ENCODE peak calls at places on chromosomes 2 and 18, in ten cellular contexts. One of them, this sample, is unnamed.

GRCh38 chr2:3398837-3399236 is 19.3 kb downstream of the TRAPPC12 start:
- DNase-seq in nucleus accumbens: no peak
- DNase-seq in A549: no peak
- DNase-seq in stimulated activated CD4-positive, alpha-beta T cell treated with anti-CD3 and anti-CD28 coated beads, TNF-alpha, amount 100 ng/mL, for 48 hours: no peak
- DNase-seq in amygdala: no peak
- DNase-seq in activated T-helper 1 cell treated with Interleukin-2 at 50 U/mL for 16 hours: no peak
- DNase-seq in epithelial cell of esophagus: no peak
- DNase-seq in lower leg skin: no peak
- DNase-seq in NCI-H146: no peak
- DNase-seq in kidney epithelial cell: no peak
- DNase-seq in this sample: no peak

GRCh38 chr2:100754951-100755350 is 65.0 kb upstream of the NPAS2 start:
- DNase-seq in nucleus accumbens: no peak
- DNase-seq in A549: no peak
- DNase-seq in stimulated activated CD4-positive, alpha-beta T cell treated with anti-CD3 and anti-CD28 coated beads, TNF-alpha, amount 100 ng/mL, for 48 hours: no peak
- DNase-seq in amygdala: no peak
- DNase-seq in activated T-helper 1 cell treated with Interleukin-2 at 50 U/mL for 16 hours: no peak
- DNase-seq in epithelial cell of esophagus: no peak
- DNase-seq in lower leg skin: no peak
- DNase-seq in NCI-H146: no peak
- DNase-seq in kidney epithelial cell: no peak
- DNase-seq in this sample: no peak

GRCh38 chr18:56327171-56327885 is 311.1 kb downstream of the TXNL1 start:
- DNase-seq in nucleus accumbens: no peak
- DNase-seq in A549: no peak
- DNase-seq in stimulated activated CD4-positive, alpha-beta T cell treated with anti-CD3 and anti-CD28 coated beads, TNF-alpha, amount 100 ng/mL, for 48 hours: no peak
- DNase-seq in amygdala: no peak
- DNase-seq in activated T-helper 1 cell treated with Interleukin-2 at 50 U/mL for 16 hours: no peak
- DNase-seq in epithelial cell of esophagus: no peak
- DNase-seq in lower leg skin: no peak
- DNase-seq in NCI-H146: no peak
- DNase-seq in kidney epithelial cell: no peak
- DNase-seq in this sample: no peak

GRCh38 chr18:57154389-57154788 is 7.5 kb downstream of the BOD1L2 start:
- DNase-seq in nucleus accumbens: no peak
- DNase-seq in A549: no peak
- DNase-seq in stimulated activated CD4-positive, alpha-beta T cell treated with anti-CD3 and anti-CD28 coated beads, TNF-alpha, amount 100 ng/mL, for 48 hours: no peak
- DNase-seq in amygdala: no peak
- DNase-seq in activated T-helper 1 cell treated with Interleukin-2 at 50 U/mL for 16 hours: no peak
- DNase-seq in epithelial cell of esophagus: no peak
- DNase-seq in lower leg skin: no peak
- DNase-seq in NCI-H146: no peak
- DNase-seq in kidney epithelial cell: no peak
- DNase-seq in this sample: no peak

GRCh38 chr2:227163445-227163997 is 484 bp downstream of the COL4A4 start:
- DNase-seq in nucleus accumbens: no peak
- DNase-seq in A549: peak; percentile 29
- DNase-seq in stimulated activated CD4-positive, alpha-beta T cell treated with anti-CD3 and anti-CD28 coated beads, TNF-alpha, amount 100 ng/mL, for 48 hours: no peak
- DNase-seq in amygdala: no peak
- DNase-seq in activated T-helper 1 cell treated with Interleukin-2 at 50 U/mL for 16 hours: no peak
- DNase-seq in epithelial cell of esophagus: no peak
- DNase-seq in lower leg skin: no peak
- DNase-seq in NCI-H146: peak; percentile 0
- DNase-seq in kidney epithelial cell: no peak
- DNase-seq in this sample: no peak

GRCh38 chr2:212644195-212644837 is 105.7 kb upstream of the ERBB4 start:
- DNase-seq in nucleus accumbens: no peak
- DNase-seq in A549: no peak
- DNase-seq in stimulated activated CD4-positive, alpha-beta T cell treated with anti-CD3 and anti-CD28 coated beads, TNF-alpha, amount 100 ng/mL, for 48 hours: no peak
- DNase-seq in amygdala: no peak
- DNase-seq in activated T-helper 1 cell treated with Interleukin-2 at 50 U/mL for 16 hours: no peak
- DNase-seq in epithelial cell of esophagus: no peak
- DNase-seq in lower leg skin: no peak
- DNase-seq in NCI-H146: no peak
- DNase-seq in kidney epithelial cell: no peak
- DNase-seq in this sample: no peak

GRCh38 chr18:37299471-37300304 is 265.9 kb downstream of the CELF4 start:
- DNase-seq in nucleus accumbens: peak; percentile 34
- DNase-seq in A549: peak; percentile 69
- DNase-seq in stimulated activated CD4-positive, alpha-beta T cell treated with anti-CD3 and anti-CD28 coated beads, TNF-alpha, amount 100 ng/mL, for 48 hours: no peak
- DNase-seq in amygdala: peak; percentile 4
- DNase-seq in activated T-helper 1 cell treated with Interleukin-2 at 50 U/mL for 16 hours: no peak
- DNase-seq in epithelial cell of esophagus: peak; percentile 90
- DNase-seq in lower leg skin: peak; percentile 67
- DNase-seq in NCI-H146: peak; percentile 94
- DNase-seq in kidney epithelial cell: peak; percentile 98
- DNase-seq in this sample: peak; percentile 73

GRCh38 chr18:58896268-58896667 is 31.6 kb downstream of the ZNF532 start:
- DNase-seq in nucleus accumbens: no peak
- DNase-seq in A549: no peak
- DNase-seq in stimulated activated CD4-positive, alpha-beta T cell treated with anti-CD3 and anti-CD28 coated beads, TNF-alpha, amount 100 ng/mL, for 48 hours: no peak
- DNase-seq in amygdala: no peak
- DNase-seq in activated T-helper 1 cell treated with Interleukin-2 at 50 U/mL for 16 hours: no peak
- DNase-seq in epithelial cell of esophagus: no peak
- DNase-seq in lower leg skin: no peak
- DNase-seq in NCI-H146: no peak
- DNase-seq in kidney epithelial cell: no peak
- DNase-seq in this sample: no peak

GRCh38 chr2:10341193-10341592 is 38.5 kb downstream of the HPCAL1 start:
- DNase-seq in nucleus accumbens: no peak
- DNase-seq in A549: no peak
- DNase-seq in stimulated activated CD4-positive, alpha-beta T cell treated with anti-CD3 and anti-CD28 coated beads, TNF-alpha, amount 100 ng/mL, for 48 hours: no peak
- DNase-seq in amygdala: no peak
- DNase-seq in activated T-helper 1 cell treated with Interleukin-2 at 50 U/mL for 16 hours: no peak
- DNase-seq in epithelial cell of esophagus: no peak
- DNase-seq in lower leg skin: no peak
- DNase-seq in NCI-H146: no peak
- DNase-seq in kidney epithelial cell: no peak
- DNase-seq in this sample: no peak

GRCh38 chr2:44789971-44790721 is 151.4 kb upstream of the SIX3 start:
- DNase-seq in nucleus accumbens: no peak
- DNase-seq in A549: no peak
- DNase-seq in stimulated activated CD4-positive, alpha-beta T cell treated with anti-CD3 and anti-CD28 coated beads, TNF-alpha, amount 100 ng/mL, for 48 hours: no peak
- DNase-seq in amygdala: no peak
- DNase-seq in activated T-helper 1 cell treated with Interleukin-2 at 50 U/mL for 16 hours: no peak
- DNase-seq in epithelial cell of esophagus: no peak
- DNase-seq in lower leg skin: no peak
- DNase-seq in NCI-H146: no peak
- DNase-seq in kidney epithelial cell: no peak
- DNase-seq in this sample: no peak

GRCh38 chr2:223772363-223772762 is 65.0 kb downstream of the AP1S3 start:
- DNase-seq in nucleus accumbens: no peak
- DNase-seq in A549: no peak
- DNase-seq in stimulated activated CD4-positive, alpha-beta T cell treated with anti-CD3 and anti-CD28 coated beads, TNF-alpha, amount 100 ng/mL, for 48 hours: no peak
- DNase-seq in amygdala: no peak
- DNase-seq in activated T-helper 1 cell treated with Interleukin-2 at 50 U/mL for 16 hours: no peak
- DNase-seq in epithelial cell of esophagus: no peak
- DNase-seq in lower leg skin: no peak
- DNase-seq in NCI-H146: no peak
- DNase-seq in kidney epithelial cell: no peak
- DNase-seq in this sample: no peak

GRCh38 chr2:214277880-214278279 is 133.0 kb upstream of the VWC2L start:
- DNase-seq in nucleus accumbens: no peak
- DNase-seq in A549: no peak
- DNase-seq in stimulated activated CD4-positive, alpha-beta T cell treated with anti-CD3 and anti-CD28 coated beads, TNF-alpha, amount 100 ng/mL, for 48 hours: no peak
- DNase-seq in amygdala: no peak
- DNase-seq in activated T-helper 1 cell treated with Interleukin-2 at 50 U/mL for 16 hours: no peak
- DNase-seq in epithelial cell of esophagus: no peak
- DNase-seq in lower leg skin: no peak
- DNase-seq in NCI-H146: no peak
- DNase-seq in kidney epithelial cell: no peak
- DNase-seq in this sample: no peak

GRCh38 chr2:27123302-27124150 is at the start of gene ABHD1:
- DNase-seq in nucleus accumbens: peak; percentile 42
- DNase-seq in A549: peak; percentile 69
- DNase-seq in stimulated activated CD4-positive, alpha-beta T cell treated with anti-CD3 and anti-CD28 coated beads, TNF-alpha, amount 100 ng/mL, for 48 hours: peak; percentile 40
- DNase-seq in amygdala: no peak
- DNase-seq in activated T-helper 1 cell treated with Interleukin-2 at 50 U/mL for 16 hours: peak; percentile 55
- DNase-seq in epithelial cell of esophagus: peak; percentile 10
- DNase-seq in lower leg skin: no peak
- DNase-seq in NCI-H146: peak; percentile 56
- DNase-seq in kidney epithelial cell: no peak
- DNase-seq in this sample: no peak

GRCh38 chr2:176139621-176140020 is 10.1 kb downstream of the HOXD8 start:
- DNase-seq in nucleus accumbens: no peak
- DNase-seq in A549: no peak
- DNase-seq in stimulated activated CD4-positive, alpha-beta T cell treated with anti-CD3 and anti-CD28 coated beads, TNF-alpha, amount 100 ng/mL, for 48 hours: no peak
- DNase-seq in amygdala: no peak
- DNase-seq in activated T-helper 1 cell treated with Interleukin-2 at 50 U/mL for 16 hours: no peak
- DNase-seq in epithelial cell of esophagus: no peak
- DNase-seq in lower leg skin: no peak
- DNase-seq in NCI-H146: no peak
- DNase-seq in kidney epithelial cell: no peak
- DNase-seq in this sample: no peak

GRCh38 chr2:16081316-16082200 is 141.2 kb downstream of the MYCN start:
- DNase-seq in nucleus accumbens: no peak
- DNase-seq in A549: no peak
- DNase-seq in stimulated activated CD4-positive, alpha-beta T cell treated with anti-CD3 and anti-CD28 coated beads, TNF-alpha, amount 100 ng/mL, for 48 hours: no peak
- DNase-seq in amygdala: no peak
- DNase-seq in activated T-helper 1 cell treated with Interleukin-2 at 50 U/mL for 16 hours: no peak
- DNase-seq in epithelial cell of esophagus: no peak
- DNase-seq in lower leg skin: no peak
- DNase-seq in NCI-H146: no peak
- DNase-seq in kidney epithelial cell: no peak
- DNase-seq in this sample: no peak

GRCh38 chr2:128362889-128363228 is 44.2 kb upstream of the HS6ST1 start:
- DNase-seq in nucleus accumbens: no peak
- DNase-seq in A549: no peak
- DNase-seq in stimulated activated CD4-positive, alpha-beta T cell treated with anti-CD3 and anti-CD28 coated beads, TNF-alpha, amount 100 ng/mL, for 48 hours: no peak
- DNase-seq in amygdala: no peak
- DNase-seq in activated T-helper 1 cell treated with Interleukin-2 at 50 U/mL for 16 hours: no peak
- DNase-seq in epithelial cell of esophagus: no peak
- DNase-seq in lower leg skin: no peak
- DNase-seq in NCI-H146: no peak
- DNase-seq in kidney epithelial cell: no peak
- DNase-seq in this sample: no peak

GRCh38 chr2:127661949-127662510 is 13.3 kb downstream of the LIMS2 start:
- DNase-seq in nucleus accumbens: no peak
- DNase-seq in A549: no peak
- DNase-seq in stimulated activated CD4-positive, alpha-beta T cell treated with anti-CD3 and anti-CD28 coated beads, TNF-alpha, amount 100 ng/mL, for 48 hours: no peak
- DNase-seq in amygdala: no peak
- DNase-seq in activated T-helper 1 cell treated with Interleukin-2 at 50 U/mL for 16 hours: no peak
- DNase-seq in epithelial cell of esophagus: no peak
- DNase-seq in lower leg skin: no peak
- DNase-seq in NCI-H146: no peak
- DNase-seq in kidney epithelial cell: no peak
- DNase-seq in this sample: no peak

GRCh38 chr2:128313076-128313836 is 5.4 kb downstream of the HS6ST1 start:
- DNase-seq in nucleus accumbens: no peak
- DNase-seq in A549: peak; percentile 67
- DNase-seq in stimulated activated CD4-positive, alpha-beta T cell treated with anti-CD3 and anti-CD28 coated beads, TNF-alpha, amount 100 ng/mL, for 48 hours: no peak
- DNase-seq in amygdala: no peak
- DNase-seq in activated T-helper 1 cell treated with Interleukin-2 at 50 U/mL for 16 hours: no peak
- DNase-seq in epithelial cell of esophagus: peak; percentile 36
- DNase-seq in lower leg skin: peak; percentile 12
- DNase-seq in NCI-H146: peak; percentile 13
- DNase-seq in kidney epithelial cell: no peak
- DNase-seq in this sample: no peak

GRCh38 chr2:12501469-12502147 is 215.1 kb upstream of the TRIB2 start:
- DNase-seq in nucleus accumbens: no peak
- DNase-seq in A549: no peak
- DNase-seq in stimulated activated CD4-positive, alpha-beta T cell treated with anti-CD3 and anti-CD28 coated beads, TNF-alpha, amount 100 ng/mL, for 48 hours: no peak
- DNase-seq in amygdala: no peak
- DNase-seq in activated T-helper 1 cell treated with Interleukin-2 at 50 U/mL for 16 hours: peak; percentile 61
- DNase-seq in epithelial cell of esophagus: peak; percentile 32
- DNase-seq in lower leg skin: peak; percentile 51
- DNase-seq in NCI-H146: no peak
- DNase-seq in kidney epithelial cell: no peak
- DNase-seq in this sample: no peak

GRCh38 chr2:109463891-109464290 is 149.9 kb downstream of the SEPTIN10 start:
- DNase-seq in nucleus accumbens: no peak
- DNase-seq in A549: no peak
- DNase-seq in stimulated activated CD4-positive, alpha-beta T cell treated with anti-CD3 and anti-CD28 coated beads, TNF-alpha, amount 100 ng/mL, for 48 hours: no peak
- DNase-seq in amygdala: no peak
- DNase-seq in activated T-helper 1 cell treated with Interleukin-2 at 50 U/mL for 16 hours: no peak
- DNase-seq in epithelial cell of esophagus: no peak
- DNase-seq in lower leg skin: no peak
- DNase-seq in NCI-H146: no peak
- DNase-seq in kidney epithelial cell: no peak
- DNase-seq in this sample: no peak

GRCh38 chr2:58502931-58503330 is 261.8 kb upstream of the FANCL start:
- DNase-seq in nucleus accumbens: no peak
- DNase-seq in A549: no peak
- DNase-seq in stimulated activated CD4-positive, alpha-beta T cell treated with anti-CD3 and anti-CD28 coated beads, TNF-alpha, amount 100 ng/mL, for 48 hours: no peak
- DNase-seq in amygdala: no peak
- DNase-seq in activated T-helper 1 cell treated with Interleukin-2 at 50 U/mL for 16 hours: no peak
- DNase-seq in epithelial cell of esophagus: no peak
- DNase-seq in lower leg skin: no peak
- DNase-seq in NCI-H146: peak; percentile 84
- DNase-seq in kidney epithelial cell: no peak
- DNase-seq in this sample: no peak